ENCODE peak calls at places on chromosomes 4 and X, in seven cellular contexts. J, O, U, B, S, W and N are unnamed samples.

GRCh38 chr4:4443821-4444220 is 56.9 kb downstream of the NSG1 start:
- DNase-seq in W (peak), B (no peak), S (no peak), O (no peak), J (no peak), U (peak), N (peak)

GRCh38 chr4:15482346-15482745 is 12.7 kb downstream of the CC2D2A start:
- DNase-seq in W (no peak), S (no peak), B (no peak), J (no peak), U (no peak), O (no peak), N (no peak)

GRCh38 chrX:13144927-13145659 is 100.7 kb upstream of the FAM9C start:
- DNase-seq in U (no peak), B (no peak), J (no peak), S (no peak), O (no peak), W (peak), N (no peak)

GRCh38 chr4:99979872-99980271 is 29.8 kb upstream of the H2AZ1 start:
- DNase-seq in J (no peak), O (no peak), S (no peak), W (no peak), B (no peak), U (no peak), N (no peak)

GRCh38 chr4:122932763-122933162 is 10.4 kb upstream of the NUDT6 start:
- DNase-seq in B (no peak), W (no peak), U (no peak), J (no peak), S (no peak), O (no peak), N (no peak)

GRCh38 chr4:105970371-105970770 is 75.1 kb downstream of the NPNT start:
- DNase-seq in U (no peak), O (no peak), B (no peak), W (no peak), S (no peak), J (no peak), N (no peak)

GRCh38 chr4:140048419-140049022 is 105.5 kb downstream of the MAML3 start:
- DNase-seq in O (no peak), U (no peak), J (no peak), W (no peak), B (no peak), S (peak), N (no peak)

GRCh38 chrX:136097871-136098805 is 49.2 kb upstream of the FHL1 start:
- DNase-seq in O (no peak), J (no peak), B (no peak), U (no peak), S (no peak), W (no peak), N (no peak)

GRCh38 chrX:38864165-38864564 is 62.9 kb downstream of the MID1IP1 start:
- DNase-seq in W (peak), O (no peak), J (no peak), B (no peak), U (no peak), S (no peak), N (no peak)

GRCh38 chr4:7739918-7740865 is 199.5 kb downstream of the AFAP1 start:
- DNase-seq in W (no peak), U (no peak), J (no peak), B (no peak), O (no peak), S (no peak), N (no peak)

GRCh38 chr4:41510179-41510578 is 27.8 kb upstream of the LIMCH1 start:
- DNase-seq in S (no peak), J (no peak), O (no peak), B (no peak), U (no peak), W (no peak), N (no peak)

GRCh38 chr4:7358100-7358735 is 76.5 kb downstream of the PSAPL1 start:
- DNase-seq in B (peak), J (no peak), W (peak), U (peak), S (no peak), O (peak), N (peak)

GRCh38 chr4:48543796-48544195 is 53.7 kb downstream of the ZAR1 start:
- DNase-seq in J (no peak), S (no peak), U (no peak), W (no peak), O (no peak), B (no peak), N (peak)

GRCh38 chr4:18945464-18945863 is 923.9 kb upstream of the LCORL start:
- DNase-seq in O (no peak), W (no peak), S (no peak), U (no peak), B (no peak), J (no peak), N (no peak)

GRCh38 chr4:123583043-123583442 is 186.4 kb downstream of the SPRY1 start:
- DNase-seq in U (no peak), O (no peak), B (no peak), J (no peak), W (no peak), S (no peak), N (no peak)